ENCODE peak calls at places on chromosomes 1 and 21, in five cellular contexts. One of them, this sample, is unnamed.

GRCh38 chr1:215860833-215861232 is 293.7 kb downstream of the KCTD3 start:
- DNase-seq in dorsolateral prefrontal cortex: no peak
- DNase-seq in upper lobe of left lung: no peak
- DNase-seq in astrocyte of the spinal cord: no peak
- DNase-seq in MCF 10A: no peak
- DNase-seq in this sample: no peak

GRCh38 chr1:178500936-178501554 is 4.3 kb upstream of the CLEC20A start:
- DNase-seq in upper lobe of left lung: no peak
- DNase-seq in dorsolateral prefrontal cortex: no peak
- DNase-seq in MCF 10A: no peak
- DNase-seq in astrocyte of the spinal cord: no peak
- DNase-seq in this sample: peak

GRCh38 chr1:247401310-247402098 is 14.5 kb upstream of the NLRP3 start:
- DNase-seq in dorsolateral prefrontal cortex: no peak
- DNase-seq in upper lobe of left lung: no peak
- DNase-seq in MCF 10A: peak
- DNase-seq in astrocyte of the spinal cord: no peak
- DNase-seq in this sample: no peak

GRCh38 chr1:2322065-2322571 is 69.2 kb downstream of the MORN1 start:
- DNase-seq in astrocyte of the spinal cord: peak
- DNase-seq in MCF 10A: no peak
- DNase-seq in dorsolateral prefrontal cortex: no peak
- DNase-seq in upper lobe of left lung: peak
- DNase-seq in this sample: peak

GRCh38 chr1:3879787-3880428 is 20.2 kb downstream of the C1orf174 start:
- DNase-seq in MCF 10A: no peak
- DNase-seq in dorsolateral prefrontal cortex: no peak
- DNase-seq in astrocyte of the spinal cord: no peak
- DNase-seq in upper lobe of left lung: no peak
- DNase-seq in this sample: no peak

GRCh38 chr1:158323866-158324265 is 7.5 kb downstream of the CD1B start:
- DNase-seq in MCF 10A: no peak
- DNase-seq in astrocyte of the spinal cord: no peak
- DNase-seq in dorsolateral prefrontal cortex: no peak
- DNase-seq in upper lobe of left lung: no peak
- DNase-seq in this sample: no peak

GRCh38 chr1:44654621-44655187 is 19.6 kb downstream of the TMEM53 start:
- DNase-seq in astrocyte of the spinal cord: no peak
- DNase-seq in dorsolateral prefrontal cortex: no peak
- DNase-seq in upper lobe of left lung: peak
- DNase-seq in MCF 10A: no peak
- DNase-seq in this sample: no peak

GRCh38 chr1:237261198-237261597 is 219.2 kb downstream of the RYR2 start:
- DNase-seq in upper lobe of left lung: no peak
- DNase-seq in dorsolateral prefrontal cortex: no peak
- DNase-seq in astrocyte of the spinal cord: no peak
- DNase-seq in MCF 10A: no peak
- DNase-seq in this sample: no peak

GRCh38 chr1:93905051-93905450 is 4.2 kb downstream of the GCLM start:
- DNase-seq in upper lobe of left lung: no peak
- DNase-seq in MCF 10A: peak
- DNase-seq in dorsolateral prefrontal cortex: no peak
- DNase-seq in astrocyte of the spinal cord: no peak
- DNase-seq in this sample: no peak

GRCh38 chr1:74964508-74964907 is 169.7 kb upstream of the LHX8 start:
- DNase-seq in dorsolateral prefrontal cortex: no peak
- DNase-seq in upper lobe of left lung: no peak
- DNase-seq in astrocyte of the spinal cord: peak
- DNase-seq in MCF 10A: peak
- DNase-seq in this sample: no peak

GRCh38 chr1:153677718-153678518 is 570 bp upstream of the NPR1 start:
- DNase-seq in upper lobe of left lung: no peak
- DNase-seq in dorsolateral prefrontal cortex: no peak
- DNase-seq in astrocyte of the spinal cord: peak
- DNase-seq in MCF 10A: peak
- DNase-seq in this sample: no peak

GRCh38 chr1:22814176-22815042 is 103.8 kb downstream of the EPHB2 start:
- DNase-seq in astrocyte of the spinal cord: peak
- DNase-seq in upper lobe of left lung: peak
- DNase-seq in MCF 10A: no peak
- DNase-seq in dorsolateral prefrontal cortex: peak
- DNase-seq in this sample: no peak

GRCh38 chr1:110243146-110243545 is 33.0 kb downstream of the KCNC4 start:
- DNase-seq in MCF 10A: no peak
- DNase-seq in astrocyte of the spinal cord: no peak
- DNase-seq in dorsolateral prefrontal cortex: no peak
- DNase-seq in upper lobe of left lung: no peak
- DNase-seq in this sample: no peak

GRCh38 chr1:30727796-30728195 is 4.4 kb upstream of the MATN1 start:
- DNase-seq in upper lobe of left lung: no peak
- DNase-seq in MCF 10A: no peak
- DNase-seq in dorsolateral prefrontal cortex: no peak
- DNase-seq in astrocyte of the spinal cord: peak
- DNase-seq in this sample: no peak

GRCh38 chr1:203672354-203672753 is 45.7 kb downstream of the ATP2B4 start:
- DNase-seq in MCF 10A: no peak
- DNase-seq in upper lobe of left lung: peak
- DNase-seq in astrocyte of the spinal cord: peak
- DNase-seq in dorsolateral prefrontal cortex: peak
- DNase-seq in this sample: no peak

GRCh38 chr1:101221945-101222429 is 14.8 kb upstream of the S1PR1 start:
- DNase-seq in dorsolateral prefrontal cortex: no peak
- DNase-seq in MCF 10A: no peak
- DNase-seq in upper lobe of left lung: no peak
- DNase-seq in astrocyte of the spinal cord: no peak
- DNase-seq in this sample: no peak

GRCh38 chr1:234925440-234926251 is 203.0 kb downstream of the TOMM20 start:
- DNase-seq in astrocyte of the spinal cord: peak
- DNase-seq in upper lobe of left lung: no peak
- DNase-seq in MCF 10A: peak
- DNase-seq in dorsolateral prefrontal cortex: no peak
- DNase-seq in this sample: no peak

GRCh38 chr1:192491804-192492554 is 83.6 kb upstream of the RGS1 start:
- DNase-seq in MCF 10A: peak
- DNase-seq in astrocyte of the spinal cord: peak
- DNase-seq in dorsolateral prefrontal cortex: no peak
- DNase-seq in upper lobe of left lung: no peak
- DNase-seq in this sample: no peak

GRCh38 chr21:44819283-44820243 is 1.7 kb upstream of the SUMO3 start:
- DNase-seq in MCF 10A: no peak
- DNase-seq in dorsolateral prefrontal cortex: no peak
- DNase-seq in astrocyte of the spinal cord: no peak
- DNase-seq in upper lobe of left lung: peak
- DNase-seq in this sample: no peak

GRCh38 chr1:209692745-209693504 is 11.7 kb upstream of the HSD11B1 start:
- DNase-seq in astrocyte of the spinal cord: peak
- DNase-seq in upper lobe of left lung: no peak
- DNase-seq in dorsolateral prefrontal cortex: peak
- DNase-seq in MCF 10A: peak
- DNase-seq in this sample: peak

GRCh38 chr1:200237066-200237465 is 172.8 kb downstream of the ZNF281 start:
- DNase-seq in MCF 10A: no peak
- DNase-seq in astrocyte of the spinal cord: no peak
- DNase-seq in dorsolateral prefrontal cortex: no peak
- DNase-seq in upper lobe of left lung: no peak
- DNase-seq in this sample: no peak
- TF ChIP-seq CTCF in MCF 10A: no peak
- TF ChIP-seq CTCF in astrocyte of the spinal cord: no peak
- TF ChIP-seq CTCF in dorsolateral prefrontal cortex: no peak
- TF ChIP-seq CTCF in upper lobe of left lung: no peak
- TF ChIP-seq CTCF in this sample: no peak

GRCh38 chr1:20964540-20965484 is 177.7 kb upstream of the HP1BP3 start:
- DNase-seq in astrocyte of the spinal cord: no peak
- DNase-seq in dorsolateral prefrontal cortex: no peak
- DNase-seq in upper lobe of left lung: no peak
- DNase-seq in MCF 10A: no peak
- DNase-seq in this sample: no peak
- TF ChIP-seq CTCF in astrocyte of the spinal cord: no peak
- TF ChIP-seq CTCF in dorsolateral prefrontal cortex: no peak
- TF ChIP-seq CTCF in upper lobe of left lung: no peak
- TF ChIP-seq CTCF in MCF 10A: no peak
- TF ChIP-seq CTCF in this sample: no peak

DNA sequence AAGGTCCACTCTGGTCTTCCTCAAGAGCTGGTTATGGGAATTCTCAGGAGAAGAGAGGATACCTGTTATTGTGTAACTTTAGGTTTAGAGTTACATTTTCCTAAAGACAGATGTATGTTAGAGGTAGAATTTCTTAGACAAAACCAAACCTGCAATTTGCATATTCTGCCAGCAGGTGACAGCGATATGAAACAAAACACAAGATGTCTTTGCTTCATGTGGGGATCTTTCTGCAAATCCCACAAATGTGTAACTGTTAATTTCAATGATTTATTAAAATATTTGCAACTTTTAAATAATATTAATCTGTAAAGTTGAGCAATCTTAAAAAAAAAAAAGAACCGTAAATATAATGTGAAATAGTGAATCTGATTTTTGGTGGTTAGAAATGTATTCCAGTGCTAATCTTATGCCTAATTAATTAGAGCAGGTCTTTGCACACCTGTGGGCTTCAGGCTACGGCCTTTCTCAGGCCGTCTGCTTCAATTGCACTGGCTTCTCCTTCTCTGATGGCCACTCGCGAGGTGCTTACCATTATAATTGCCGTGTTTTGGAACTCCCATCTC is 33.4 kb downstream of the FAM78B start:
- DNase-seq in dorsolateral prefrontal cortex: no peak
- DNase-seq in upper lobe of left lung: no peak
- DNase-seq in MCF 10A: peak
- DNase-seq in astrocyte of the spinal cord: peak
- DNase-seq in this sample: no peak
- TF ChIP-seq CTCF in dorsolateral prefrontal cortex: no peak
- TF ChIP-seq CTCF in upper lobe of left lung: no peak
- TF ChIP-seq CTCF in MCF 10A: peak
- TF ChIP-seq CTCF in astrocyte of the spinal cord: peak
- TF ChIP-seq CTCF in this sample: peak

DNA sequence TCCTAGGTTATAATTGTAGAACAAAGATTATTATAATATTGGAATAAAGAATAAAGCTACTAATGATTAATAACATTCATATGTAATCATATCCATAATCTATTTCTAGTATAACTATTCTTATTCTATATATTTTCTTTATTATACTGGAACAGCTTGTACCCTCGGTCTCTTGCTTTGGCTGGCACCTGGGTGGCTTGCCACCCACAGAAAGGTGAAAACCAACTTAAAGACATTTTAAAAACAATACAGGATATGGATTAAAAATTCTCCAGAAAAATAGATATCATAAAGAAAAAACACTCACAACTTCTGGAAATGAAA is 80.0 kb upstream of the PRRC2C start:
- DNase-seq in astrocyte of the spinal cord: no peak
- DNase-seq in upper lobe of left lung: no peak
- DNase-seq in dorsolateral prefrontal cortex: no peak
- DNase-seq in MCF 10A: no peak
- DNase-seq in this sample: no peak
- TF ChIP-seq CTCF in astrocyte of the spinal cord: no peak
- TF ChIP-seq CTCF in upper lobe of left lung: no peak
- TF ChIP-seq CTCF in dorsolateral prefrontal cortex: no peak
- TF ChIP-seq CTCF in MCF 10A: no peak
- TF ChIP-seq CTCF in this sample: peak

DNA sequence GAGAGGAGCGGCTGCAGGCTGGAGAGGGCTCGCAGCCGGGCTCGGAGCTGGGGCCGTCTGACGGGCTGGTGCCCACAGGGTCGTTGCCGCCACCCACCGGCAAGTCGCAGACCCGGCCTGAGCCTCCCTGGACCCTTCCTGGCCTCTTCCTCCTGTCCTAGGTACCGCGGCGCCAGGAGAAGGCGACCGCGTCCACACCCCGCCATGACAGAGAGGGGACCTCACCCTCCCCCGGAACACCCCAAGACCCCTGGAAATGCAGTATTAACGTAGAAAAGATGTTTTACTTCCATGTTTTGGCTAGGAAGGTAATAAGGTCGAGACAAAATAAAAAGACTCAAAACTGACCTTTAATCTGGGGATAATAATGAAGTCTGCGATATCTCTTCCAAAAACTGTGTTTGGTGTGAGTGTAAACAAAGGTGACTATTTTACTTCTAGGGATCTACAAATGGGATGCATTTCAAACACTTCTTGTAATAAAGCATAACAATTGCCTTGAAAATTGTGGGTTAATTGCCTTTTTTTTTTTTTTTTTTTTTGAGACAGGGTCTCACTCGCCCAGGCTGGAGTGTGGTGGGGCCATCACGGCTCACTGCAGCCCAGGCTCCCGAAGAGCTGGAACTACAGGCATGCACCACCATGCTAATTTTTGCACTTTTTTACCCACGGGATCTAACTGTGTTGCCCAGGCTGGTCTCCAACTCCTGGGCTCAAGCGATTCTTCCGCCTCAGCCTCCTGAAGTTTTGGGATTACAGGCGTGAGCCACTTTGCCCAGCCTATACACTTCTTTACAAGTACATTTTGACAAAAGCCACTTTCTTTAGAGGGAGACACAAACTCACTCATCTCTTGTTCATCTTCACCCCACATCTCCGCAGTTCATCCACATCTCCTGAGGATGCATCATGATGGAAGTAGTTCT is 838 bp upstream of the RSRP1 start:
- DNase-seq in dorsolateral prefrontal cortex: no peak
- DNase-seq in MCF 10A: no peak
- DNase-seq in upper lobe of left lung: no peak
- DNase-seq in astrocyte of the spinal cord: no peak
- DNase-seq in this sample: peak
- TF ChIP-seq CTCF in dorsolateral prefrontal cortex: no peak
- TF ChIP-seq CTCF in MCF 10A: no peak
- TF ChIP-seq CTCF in upper lobe of left lung: no peak
- TF ChIP-seq CTCF in astrocyte of the spinal cord: peak
- TF ChIP-seq CTCF in this sample: peak

GRCh38 chr1:13926556-13926955 is 226.6 kb downstream of the PRDM2 start:
- DNase-seq in dorsolateral prefrontal cortex: no peak
- DNase-seq in astrocyte of the spinal cord: no peak
- DNase-seq in upper lobe of left lung: no peak
- DNase-seq in MCF 10A: no peak
- DNase-seq in this sample: no peak

GRCh38 chr1:13927736-13928135 is 227.7 kb downstream of the PRDM2 start:
- DNase-seq in astrocyte of the spinal cord: no peak
- DNase-seq in dorsolateral prefrontal cortex: no peak
- DNase-seq in MCF 10A: no peak
- DNase-seq in upper lobe of left lung: no peak
- DNase-seq in this sample: no peak

GRCh38 chr1:13935336-13935735 is 235.3 kb downstream of the PRDM2 start:
- DNase-seq in astrocyte of the spinal cord: no peak
- DNase-seq in upper lobe of left lung: no peak
- DNase-seq in MCF 10A: no peak
- DNase-seq in dorsolateral prefrontal cortex: no peak
- DNase-seq in this sample: no peak

DNA sequence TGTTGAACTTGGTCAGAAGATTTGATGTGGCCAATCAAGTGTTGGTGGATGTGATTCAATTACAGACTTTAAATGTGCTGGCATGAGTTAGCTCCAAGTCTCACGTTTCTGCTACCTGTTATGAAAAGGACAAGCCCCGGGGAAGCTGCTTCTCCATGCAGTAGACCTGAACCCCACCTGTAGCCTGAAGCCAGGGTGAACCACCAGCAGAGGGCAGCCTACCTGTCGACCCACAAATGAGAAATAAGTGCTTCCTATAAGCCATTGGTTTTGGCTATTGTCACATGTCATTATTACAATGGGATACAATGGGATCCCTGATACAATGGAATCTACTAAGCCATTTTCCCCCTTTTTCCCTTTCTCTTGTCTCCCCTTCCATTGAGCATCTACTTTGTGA is 230.2 kb downstream of the PRDM2 start:
- DNase-seq in dorsolateral prefrontal cortex: no peak
- DNase-seq in upper lobe of left lung: no peak
- DNase-seq in MCF 10A: peak
- DNase-seq in astrocyte of the spinal cord: no peak
- DNase-seq in this sample: no peak
- TF ChIP-seq CTCF in dorsolateral prefrontal cortex: no peak
- TF ChIP-seq CTCF in upper lobe of left lung: no peak
- TF ChIP-seq CTCF in MCF 10A: peak
- TF ChIP-seq CTCF in astrocyte of the spinal cord: no peak
- TF ChIP-seq CTCF in this sample: peak

GRCh38 chr1:111346089-111346885 is 55.6 kb downstream of the CHIA start:
- DNase-seq in upper lobe of left lung: peak
- DNase-seq in astrocyte of the spinal cord: peak
- DNase-seq in dorsolateral prefrontal cortex: peak
- DNase-seq in MCF 10A: peak
- DNase-seq in this sample: peak
- TF ChIP-seq CTCF in upper lobe of left lung: no peak
- TF ChIP-seq CTCF in astrocyte of the spinal cord: no peak
- TF ChIP-seq CTCF in dorsolateral prefrontal cortex: no peak
- TF ChIP-seq CTCF in MCF 10A: no peak
- TF ChIP-seq CTCF in this sample: peak

This sample was measured in type B pancreatic cell.